ENCODE peak calls at places on chromosome 11, in eight cellular contexts. Y is psoas muscle, K is Calu3, A is activated B cell treated with CpG ODN at 0.5 μM for 24 hours, C is heart right ventricle, V is nephron progenitor cell, B is transverse colon, E is fibroblast of pulmonary artery. J is an unnamed sample.

GRCh38 chr11:30360741-30361140 is 37.8 kb downstream of the ARL14EP start:
- DNase-seq in Y (no peak), E (no peak), A (no peak), C (no peak), K (no peak), V (no peak), B (no peak), J (no peak)

GRCh38 chr11:127345819-127346459 is 345.4 kb upstream of the KIRREL3 start:
- DNase-seq in V (peak), A (no peak), Y (no peak), C (no peak), B (no peak), E (peak), K (peak), J (no peak)

GRCh38 chr11:125075900-125076317 is 12.8 kb downstream of the SLC37A2 start:
- DNase-seq in B (no peak), Y (no peak), A (no peak), C (no peak), K (no peak), V (no peak), E (peak), J (no peak)

GRCh38 chr11:35303596-35304392 is 115.6 kb downstream of the SLC1A2 start:
- DNase-seq in V (no peak), Y (peak), C (peak), A (no peak), B (peak), K (peak), E (peak), J (peak)

GRCh38 chr11:43989162-43989961 is 46.9 kb downstream of the C11orf96 start:
- DNase-seq in E (peak), B (no peak), A (no peak), V (peak), K (no peak), Y (peak), C (peak), J (no peak)

GRCh38 chr11:721913-722811 is 16.1 kb downstream of the EPS8L2 start:
- DNase-seq in A (peak), V (no peak), Y (no peak), C (no peak), B (peak), E (no peak), K (no peak), J (peak)

GRCh38 chr11:126647735-126648134 is 292.2 kb downstream of the ST3GAL4 start:
- DNase-seq in K (peak), C (no peak), V (no peak), A (no peak), B (no peak), Y (no peak), E (peak), J (no peak)

GRCh38 chr11:44190883-44191230 is 95.4 kb downstream of the EXT2 start:
- DNase-seq in K (peak), V (no peak), C (no peak), Y (no peak), B (no peak), E (no peak), A (no peak), J (no peak)

GRCh38 chr11:131537729-131538128 is 167.3 kb downstream of the NTM start:
- DNase-seq in K (no peak), B (no peak), C (no peak), E (no peak), A (no peak), V (no peak), Y (no peak), J (no peak)

GRCh38 chr11:117876049-117876340 is 463 bp downstream of the FXYD6 start:
- DNase-seq in Y (no peak), A (no peak), C (no peak), B (no peak), E (no peak), K (no peak), V (no peak), J (no peak)

GRCh38 chr11:2205214-2205770 is 33.7 kb upstream of the TH start:
- DNase-seq in A (no peak), Y (no peak), C (no peak), B (no peak), V (no peak), E (no peak), K (no peak), J (no peak)

GRCh38 chr11:19323502-19323901 is 82.8 kb upstream of the E2F8 start:
- DNase-seq in K (no peak), Y (no peak), A (no peak), E (peak), C (no peak), B (no peak), V (no peak), J (no peak)

GRCh38 chr11:73342633-73343032 is 33.6 kb upstream of the RELT start:
- DNase-seq in B (no peak), K (no peak), A (no peak), C (no peak), E (no peak), Y (no peak), V (peak), J (no peak)

GRCh38 chr11:464316-464715 is 14.2 kb downstream of the PTDSS2 start:
- DNase-seq in Y (peak), K (no peak), E (no peak), V (no peak), C (no peak), B (no peak), A (no peak), J (no peak)

GRCh38 chr11:77102246-77103210 is at the start of gene OMP:
- DNase-seq in Y (peak), B (no peak), A (no peak), C (no peak), V (no peak), K (no peak), E (no peak), J (peak)

GRCh38 chr11:47410404-47411264 is 2.2 kb downstream of the SLC39A13 start:
- DNase-seq in Y (no peak), K (no peak), B (no peak), C (no peak), V (no peak), A (no peak), E (no peak), J (no peak)

GRCh38 chr11:47407746-47408590 is at the start of gene SLC39A13:
- DNase-seq in K (peak), B (peak), V (peak), E (peak), Y (peak), A (peak), C (peak), J (peak)

GRCh38 chr11:47408598-47409439 is 429 bp downstream of the SLC39A13 start:
- DNase-seq in E (peak), C (peak), Y (peak), B (peak), A (no peak), V (peak), K (peak), J (peak)

GRCh38 chr11:47409440-47410403 is 1.3 kb downstream of the SLC39A13 start:
- DNase-seq in A (no peak), C (no peak), V (no peak), E (no peak), K (no peak), B (no peak), Y (no peak), J (no peak)

DNA sequence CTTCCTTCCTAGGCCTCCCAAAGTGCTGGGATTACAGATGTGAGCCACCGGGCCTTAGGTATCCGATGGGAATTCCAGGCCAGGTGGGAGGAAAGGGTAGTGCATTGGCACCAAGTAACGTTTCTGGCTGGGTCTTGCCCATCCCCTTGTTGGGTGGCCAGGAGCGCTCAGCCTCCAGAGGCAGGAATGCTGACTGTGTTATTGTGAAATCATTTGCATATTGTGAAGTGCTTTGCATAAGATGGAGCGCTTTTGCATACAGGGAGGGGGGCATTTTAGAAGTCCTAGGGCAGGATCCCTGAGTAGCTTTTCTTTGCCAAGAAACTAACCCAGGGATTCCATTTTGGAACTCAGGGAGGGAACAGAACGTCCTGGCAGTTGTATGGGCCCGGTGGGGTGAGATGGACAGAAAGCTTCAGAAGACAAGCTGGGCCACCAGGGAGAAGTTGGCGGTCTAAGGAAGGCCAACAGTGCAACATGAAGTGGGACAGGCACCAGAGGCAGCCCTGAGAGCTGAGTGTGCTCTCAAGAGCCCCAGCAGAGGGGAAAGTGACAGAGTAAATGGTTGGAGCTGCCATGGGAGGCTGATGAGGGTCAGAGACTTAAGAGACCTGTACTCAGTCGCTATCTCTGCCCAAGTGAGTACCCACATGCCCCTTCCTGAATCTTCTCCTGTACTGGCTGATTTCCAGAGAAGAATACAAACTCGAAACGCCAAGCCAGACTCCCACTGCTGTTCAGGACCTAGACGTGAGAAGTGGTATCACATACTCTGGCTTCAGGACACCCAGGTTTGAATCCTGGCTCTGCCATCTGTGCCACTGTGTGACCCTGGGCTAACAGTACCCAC is 1.3 kb upstream of the SLC39A13 start:
- DNase-seq in V (no peak), E (peak), K (no peak), Y (peak), A (no peak), C (no peak), B (no peak), J (no peak)
- TF ChIP-seq CTCF in V (no peak), E (no peak), K (no peak), Y (no peak), A (no peak), C (no peak), B (no peak), J (no peak)

DNA sequence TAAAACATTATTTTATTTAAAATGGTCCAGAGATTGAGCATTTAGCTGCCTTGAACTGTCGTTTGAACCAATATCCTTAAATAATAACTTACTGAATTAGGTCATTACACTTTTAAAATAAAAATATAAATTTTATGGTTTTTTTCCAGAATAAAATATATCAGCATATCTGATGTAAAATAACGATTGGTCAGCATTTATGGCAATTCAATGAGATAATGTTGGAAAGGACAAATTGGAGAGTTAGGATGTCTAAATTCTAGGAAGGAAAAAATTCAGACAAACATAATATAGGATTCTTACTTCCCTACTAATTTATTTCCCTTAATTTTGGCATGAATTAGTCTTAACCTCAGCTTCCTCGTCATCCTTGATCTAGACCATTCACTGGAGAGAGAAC is 113.4 kb downstream of the GRIA4 start:
- DNase-seq in V (no peak), E (no peak), A (no peak), K (no peak), Y (no peak), B (no peak), C (no peak), J (no peak)
- TF ChIP-seq CTCF in V (no peak), E (no peak), A (no peak), K (no peak), Y (no peak), B (no peak), C (no peak), J (no peak)

GRCh38 chr11:69697861-69698260 is 6.0 kb downstream of the FGF19 start:
- DNase-seq in K (no peak), Y (no peak), V (no peak), A (no peak), E (no peak), C (no peak), B (no peak), J (peak)

GRCh38 chr11:69699213-69699612 is 4.6 kb downstream of the FGF19 start:
- DNase-seq in C (no peak), A (no peak), K (no peak), B (no peak), V (no peak), E (no peak), Y (no peak), J (peak)

GRCh38 chr11:69696749-69697488 is 6.9 kb downstream of the FGF19 start:
- DNase-seq in K (no peak), V (peak), C (no peak), B (no peak), A (no peak), Y (no peak), E (no peak), J (peak)

GRCh38 chr11:69698362-69698761 is 5.5 kb downstream of the FGF19 start:
- DNase-seq in B (no peak), Y (no peak), V (no peak), K (no peak), A (no peak), E (no peak), C (no peak), J (peak)

GRCh38 chr11:69697489-69697843 is 6.4 kb downstream of the FGF19 start:
- DNase-seq in A (no peak), V (no peak), Y (no peak), E (no peak), K (no peak), C (no peak), B (no peak), J (no peak)
- TF ChIP-seq CTCF in A (no peak), V (no peak), Y (no peak), E (no peak), K (no peak), C (no peak), B (no peak), J (no peak)

GRCh38 chr11:21988477-21988876 is 204.4 kb upstream of the ANO5 start:
- DNase-seq in C (no peak), V (no peak), E (peak), K (no peak), B (no peak), A (no peak), Y (no peak), J (no peak)
- TF ChIP-seq CTCF in C (no peak), V (no peak), E (no peak), K (no peak), B (no peak), A (no peak), Y (peak), J (no peak)

DNA sequence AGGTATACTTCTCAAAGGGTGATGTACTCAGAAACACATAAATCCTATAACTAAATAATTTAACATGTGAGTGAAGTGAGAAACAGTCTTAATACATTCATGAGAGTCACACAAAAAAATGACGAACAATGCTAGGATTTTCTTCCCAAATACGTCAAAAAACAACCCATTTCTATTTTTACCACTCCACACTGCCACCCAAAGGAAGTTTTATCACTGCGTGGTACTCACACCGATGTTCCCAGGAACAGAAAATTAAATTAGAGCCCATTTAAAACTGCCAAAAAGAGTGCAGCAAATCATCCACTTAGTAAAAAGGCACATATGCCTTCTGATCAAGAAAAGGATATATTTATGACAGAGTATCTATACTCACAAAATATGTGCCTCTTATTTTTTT is 710.9 kb upstream of the FAT3 start:
- DNase-seq in A (no peak), K (no peak), Y (no peak), B (no peak), V (no peak), E (no peak), C (no peak), J (no peak)
- TF ChIP-seq CTCF in A (no peak), K (no peak), Y (no peak), B (no peak), V (peak), E (no peak), C (no peak), J (no peak)

GRCh38 chr11:67252831-67253239 is 13.4 kb upstream of the GRK2 start:
- DNase-seq in A (no peak), C (peak), Y (peak), B (no peak), E (peak), V (no peak), K (peak), J (no peak)
- TF ChIP-seq CTCF in A (no peak), C (peak), Y (no peak), B (peak), E (peak), V (peak), K (no peak), J (peak)

GRCh38 chr11:116357769-116358544 is 414.8 kb downstream of the BUD13 start:
- DNase-seq in K (no peak), E (no peak), A (no peak), C (no peak), B (peak), Y (no peak), V (peak), J (peak)
- TF ChIP-seq CTCF in K (no peak), E (no peak), A (no peak), C (peak), B (peak), Y (no peak), V (peak), J (peak)

GRCh38 chr11:75351541-75352416 is at the start of gene ARRB1:
- DNase-seq in C (peak), V (peak), K (peak), E (peak), Y (peak), B (peak), A (peak), J (peak)
- TF ChIP-seq CTCF in C (no peak), V (no peak), K (no peak), E (no peak), Y (no peak), B (peak), A (no peak), J (no peak)

GRCh38 chr11:47466701-47467250 is 17.8 kb upstream of the RAPSN start:
- DNase-seq in C (peak), Y (peak), A (no peak), B (peak), V (no peak), K (no peak), E (peak), J (peak)
- TF ChIP-seq CTCF in C (no peak), Y (no peak), A (no peak), B (no peak), V (no peak), K (no peak), E (no peak), J (no peak)